ENCODE peak calls at places on chromosomes 16 and 17, in four cellular contexts. One of them, this sample, is unnamed.

GRCh38 chr17:67549787-67550186 is 167.9 kb upstream of the NOL11 start:
- DNase-seq in pons: no peak
- DNase-seq in mesothelial cell of epicardium: no peak
- DNase-seq in CD8-positive, alpha-beta memory T cell: no peak
- DNase-seq in this sample: no peak

GRCh38 chr17:40953876-40954275 is 12.9 kb downstream of the KRT39 start:
- DNase-seq in CD8-positive, alpha-beta memory T cell: no peak
- DNase-seq in pons: no peak
- DNase-seq in mesothelial cell of epicardium: no peak
- DNase-seq in this sample: no peak

GRCh38 chr17:79294459-79295071 is 219.9 kb downstream of the ENGASE start:
- DNase-seq in CD8-positive, alpha-beta memory T cell: no peak
- DNase-seq in pons: no peak
- DNase-seq in mesothelial cell of epicardium: peak; percentile 83
- DNase-seq in this sample: peak; percentile 19

GRCh38 chr17:74430706-74431567 is 951 bp upstream of the GPRC5C start:
- DNase-seq in pons: no peak
- DNase-seq in mesothelial cell of epicardium: peak; percentile 49
- DNase-seq in CD8-positive, alpha-beta memory T cell: no peak
- DNase-seq in this sample: no peak

GRCh38 chr17:81037783-81038733 is 3.1 kb downstream of the BAIAP2 start:
- DNase-seq in mesothelial cell of epicardium: no peak
- DNase-seq in pons: no peak
- DNase-seq in CD8-positive, alpha-beta memory T cell: no peak
- DNase-seq in this sample: no peak

GRCh38 chr17:32283745-32284207 is 18.1 kb downstream of the RHBDL3 start:
- DNase-seq in mesothelial cell of epicardium: no peak
- DNase-seq in CD8-positive, alpha-beta memory T cell: no peak
- DNase-seq in pons: peak; percentile 52
- DNase-seq in this sample: no peak

GRCh38 chr17:7855643-7856080 is 796 bp downstream of the TMEM88 start:
- DNase-seq in mesothelial cell of epicardium: no peak
- DNase-seq in pons: no peak
- DNase-seq in CD8-positive, alpha-beta memory T cell: no peak
- DNase-seq in this sample: no peak

GRCh38 chr16:19882186-19882585 is 2.5 kb downstream of the GPRC5B start:
- DNase-seq in CD8-positive, alpha-beta memory T cell: no peak
- DNase-seq in pons: peak; percentile 86
- DNase-seq in mesothelial cell of epicardium: no peak
- DNase-seq in this sample: no peak

GRCh38 chr17:44898768-44899073 is 524 bp downstream of the EFTUD2 start:
- DNase-seq in pons: no peak
- DNase-seq in mesothelial cell of epicardium: no peak
- DNase-seq in CD8-positive, alpha-beta memory T cell: no peak
- DNase-seq in this sample: no peak

GRCh38 chr17:57803026-57803425 is 46.8 kb downstream of the MRPS23 start:
- DNase-seq in mesothelial cell of epicardium: no peak
- DNase-seq in CD8-positive, alpha-beta memory T cell: no peak
- DNase-seq in pons: no peak
- DNase-seq in this sample: no peak

GRCh38 chr16:89880477-89881367 is 7.3 kb downstream of the TCF25 start:
- DNase-seq in CD8-positive, alpha-beta memory T cell: no peak
- DNase-seq in mesothelial cell of epicardium: no peak
- DNase-seq in pons: no peak
- DNase-seq in this sample: no peak

GRCh38 chr16:81758376-81758775 is 20.7 kb upstream of the PLCG2 start:
- DNase-seq in pons: no peak
- DNase-seq in mesothelial cell of epicardium: no peak
- DNase-seq in CD8-positive, alpha-beta memory T cell: no peak
- DNase-seq in this sample: no peak

GRCh38 chr17:64061157-64061898 is 40.9 kb upstream of the ICAM2 start:
- DNase-seq in pons: no peak
- DNase-seq in mesothelial cell of epicardium: no peak
- DNase-seq in CD8-positive, alpha-beta memory T cell: no peak
- DNase-seq in this sample: no peak

GRCh38 chr17:6061290-6061689 is 8.9 kb upstream of the WSCD1 start:
- DNase-seq in pons: no peak
- DNase-seq in mesothelial cell of epicardium: no peak
- DNase-seq in CD8-positive, alpha-beta memory T cell: no peak
- DNase-seq in this sample: no peak

GRCh38 chr16:3980311-3981111 is 100.0 kb upstream of the CREBBP start:
- DNase-seq in pons: no peak
- DNase-seq in CD8-positive, alpha-beta memory T cell: no peak
- DNase-seq in mesothelial cell of epicardium: no peak
- DNase-seq in this sample: no peak

GRCh38 chr17:43673516-43674323 is 12.0 kb upstream of the MEOX1 start:
- DNase-seq in CD8-positive, alpha-beta memory T cell: peak; percentile 50
- DNase-seq in pons: peak; percentile 44
- DNase-seq in mesothelial cell of epicardium: peak; percentile 46
- DNase-seq in this sample: peak; percentile 66

GRCh38 chr16:81558444-81559175 is 114.0 kb downstream of the CMIP start:
- DNase-seq in pons: no peak
- DNase-seq in CD8-positive, alpha-beta memory T cell: no peak
- DNase-seq in mesothelial cell of epicardium: no peak
- DNase-seq in this sample: no peak

GRCh38 chr17:33459078-33459940 is 166.2 kb upstream of the ASIC2 start:
- DNase-seq in CD8-positive, alpha-beta memory T cell: no peak
- DNase-seq in pons: no peak
- DNase-seq in mesothelial cell of epicardium: no peak
- DNase-seq in this sample: no peak

GRCh38 chr17:55577011-55577586 is 65.8 kb upstream of the SMIM36 start:
- DNase-seq in CD8-positive, alpha-beta memory T cell: peak; percentile 13
- DNase-seq in mesothelial cell of epicardium: no peak
- DNase-seq in pons: peak; percentile 58
- DNase-seq in this sample: no peak

GRCh38 chr16:83100679-83101078 is 473.9 kb downstream of the CDH13 start:
- DNase-seq in mesothelial cell of epicardium: no peak
- DNase-seq in pons: no peak
- DNase-seq in CD8-positive, alpha-beta memory T cell: no peak
- DNase-seq in this sample: no peak

GRCh38 chr16:75096730-75097129 is 19.9 kb downstream of the LDHD start:
- DNase-seq in CD8-positive, alpha-beta memory T cell: no peak
- DNase-seq in pons: no peak
- DNase-seq in mesothelial cell of epicardium: no peak
- DNase-seq in this sample: no peak

GRCh38 chr17:31424944-31425582 is 33.6 kb downstream of the RAB11FIP4 start:
- DNase-seq in pons: no peak
- DNase-seq in CD8-positive, alpha-beta memory T cell: no peak
- DNase-seq in mesothelial cell of epicardium: no peak
- DNase-seq in this sample: no peak

GRCh38 chr16:27286446-27286845 is 17.9 kb upstream of the NSMCE1 start:
- DNase-seq in mesothelial cell of epicardium: no peak
- DNase-seq in CD8-positive, alpha-beta memory T cell: no peak
- DNase-seq in pons: peak; percentile 73
- DNase-seq in this sample: no peak

GRCh38 chr17:75367312-75367711 is 38.2 kb downstream of the GRB2 start:
- DNase-seq in mesothelial cell of epicardium: no peak
- DNase-seq in pons: no peak
- DNase-seq in CD8-positive, alpha-beta memory T cell: no peak
- DNase-seq in this sample: no peak

GRCh38 chr16:30753596-30753995 is 5.4 kb downstream of the PHKG2 start:
- DNase-seq in pons: no peak
- DNase-seq in CD8-positive, alpha-beta memory T cell: no peak
- DNase-seq in mesothelial cell of epicardium: no peak
- DNase-seq in this sample: no peak

GRCh38 chr16:56689171-56689570 is 6.9 kb downstream of the MT1X start:
- DNase-seq in mesothelial cell of epicardium: no peak
- DNase-seq in pons: no peak
- DNase-seq in CD8-positive, alpha-beta memory T cell: no peak
- DNase-seq in this sample: no peak